ENCODE peak calls at places on chromosomes 3 and 15, in five cellular contexts. I, R, C, K and G are unnamed samples.
A peak's percentile ranks its signal among the peaks of the same experiment; 100 is the strongest.

GRCh38 chr3:60073942-60074341 is 1024.1 kb upstream of the CFAP20DC start:
- DNase-seq in R (no peak), K (no peak), C (no peak), I (no peak), G (no peak)

GRCh38 chr3:87268646-87269211 is 7.7 kb downstream of the POU1F1 start:
- DNase-seq in I (peak; percentile 39), C (no peak), K (no peak), R (peak; percentile 3), G (no peak)

GRCh38 chr3:15982667-15983145 is 184.9 kb upstream of the ANKRD28 start:
- DNase-seq in K (no peak), I (peak; percentile 95), R (peak; percentile 96), C (no peak), G (peak; percentile 99)

GRCh38 chr3:190319660-190320059 is 2.6 kb downstream of the CLDN1 start:
- DNase-seq in I (no peak), R (peak; percentile 67), K (no peak), C (no peak), G (peak; percentile 99)

GRCh38 chr15:99433026-99433756 is 132.6 kb upstream of the MEF2A start:
- DNase-seq in R (no peak), C (no peak), K (peak; percentile 93), I (no peak), G (peak; percentile 68)

GRCh38 chr3:131608741-131609140 is 106.0 kb upstream of the MRPL3 start:
- DNase-seq in C (no peak), I (no peak), K (no peak), R (no peak), G (no peak)

GRCh38 chr15:65881766-65882434 is 12.6 kb downstream of the RAB11A start:
- DNase-seq in K (no peak), C (no peak), R (no peak), I (no peak), G (no peak)

GRCh38 chr3:168467085-168467714 is 371.5 kb upstream of the GOLIM4 start:
- DNase-seq in K (no peak), R (peak; percentile 55), I (peak; percentile 79), C (no peak), G (peak; percentile 9)

GRCh38 chr3:168625477-168625876 is 529.8 kb upstream of the GOLIM4 start:
- DNase-seq in I (no peak), C (no peak), R (no peak), K (no peak), G (no peak)

GRCh38 chr15:40011303-40011702 is 27.7 kb downstream of the SRP14 start:
- DNase-seq in R (no peak), K (no peak), I (no peak), C (no peak), G (no peak)

GRCh38 chr3:113174806-113175490 is 36.4 kb upstream of the BOC start:
- DNase-seq in R (peak; percentile 58), C (no peak), K (no peak), I (peak; percentile 61), G (no peak)

GRCh38 chr15:67997996-67998395 is 56.1 kb upstream of the PIAS1 start:
- DNase-seq in C (no peak), I (peak; percentile 42), K (no peak), R (peak; percentile 64), G (peak; percentile 83)

GRCh38 chr15:58070801-58071418 is 5.4 kb upstream of the ALDH1A2 start:
- DNase-seq in C (no peak), R (peak; percentile 43), K (peak; percentile 73), I (peak; percentile 70), G (peak; percentile 37)

GRCh38 chr3:160399347-160400047 is at the start of gene SMC4:
- DNase-seq in K (peak; percentile 83), R (peak; percentile 92), C (peak; percentile 50), I (peak; percentile 96), G (peak; percentile 89)

GRCh38 chr15:85582076-85582718 is 201.8 kb downstream of the AKAP13 start:
- DNase-seq in R (peak; percentile 24), C (no peak), I (peak; percentile 53), K (no peak), G (no peak)

GRCh38 chr15:47331796-47332480 is 385.4 kb upstream of the SEMA6D start:
- DNase-seq in K (no peak), I (peak; percentile 91), R (peak; percentile 83), C (no peak), G (peak; percentile 33)

GRCh38 chr3:122271246-122271898 is 53.7 kb upstream of the CSTA start:
- DNase-seq in C (no peak), I (no peak), R (no peak), K (no peak), G (no peak)

GRCh38 chr3:48344867-48345507 is 11.5 kb upstream of the SPINK8 start:
- DNase-seq in R (no peak), I (no peak), K (no peak), C (no peak), G (no peak)
- H3K4me1 ChIP-seq in R (no peaks in the 10 kb centered on the region), I (no peaks in the 10 kb centered on the region), K (no peaks in the 10 kb centered on the region), C (no peaks in the 10 kb centered on the region), G (no peaks in the 10 kb centered on the region)

GRCh38 chr3:140467104-140467577 is 210.7 kb upstream of the TRIM42 start:
- DNase-seq in C (no peak), I (no peak), R (no peak), K (no peak), G (peak; percentile 58)
- H3K9ac ChIP-seq in C (no peak overlapping the region), I (no peak overlapping the region), R (no peak overlapping the region), K (no peak overlapping the region), G (no peak overlapping the region)

GRCh38 chr15:45399381-45400212 is 21.3 kb upstream of the GATM start:
- DNase-seq in I (peak; percentile 78), R (peak; percentile 66), C (no peak), K (no peak), G (peak; percentile 52)
- TF ChIP-seq CTCF in I (peak; percentile 72), R (peak; percentile 74), C (peak; percentile 46), K (peak; percentile 65), G (peak; percentile 71)

GRCh38 chr3:148366743-148367410 is 330.8 kb upstream of the AGTR1 start:
- DNase-seq in C (no peak), R (peak; percentile 9), K (no peak), I (peak; percentile 45), G (no peak)

GRCh38 chr3:148372476-148372875 is 325.2 kb upstream of the AGTR1 start:
- DNase-seq in I (no peak), C (no peak), R (no peak), K (no peak), G (peak; percentile 12)
- H3K4me1 ChIP-seq in I (no peaks in the 10 kb centered on the region), C (no peaks in the 10 kb centered on the region), R (no peaks in the 10 kb centered on the region), K (no peaks in the 10 kb centered on the region), G (no peaks in the 10 kb centered on the region)

GRCh38 chr3:127700406-127700805 is 27.7 kb downstream of the ABTB1 start:
- DNase-seq in C (no peak), R (no peak), K (peak; percentile 41), I (no peak), G (no peak)

GRCh38 chr3:127699946-127700300 is 27.2 kb downstream of the ABTB1 start:
- DNase-seq in R (no peak), I (no peak), C (no peak), K (no peak), G (no peak)

GRCh38 chr3:127697531-127698240 is 24.9 kb downstream of the ABTB1 start:
- DNase-seq in I (peak; percentile 92), C (no peak), R (peak; percentile 90), K (peak; percentile 91), G (peak; percentile 33)

GRCh38 chr3:127699098-127699945 is 26.6 kb downstream of the ABTB1 start:
- DNase-seq in C (no peak), I (peak; percentile 79), K (peak; percentile 23), R (peak; percentile 75), G (no peak)

DNA sequence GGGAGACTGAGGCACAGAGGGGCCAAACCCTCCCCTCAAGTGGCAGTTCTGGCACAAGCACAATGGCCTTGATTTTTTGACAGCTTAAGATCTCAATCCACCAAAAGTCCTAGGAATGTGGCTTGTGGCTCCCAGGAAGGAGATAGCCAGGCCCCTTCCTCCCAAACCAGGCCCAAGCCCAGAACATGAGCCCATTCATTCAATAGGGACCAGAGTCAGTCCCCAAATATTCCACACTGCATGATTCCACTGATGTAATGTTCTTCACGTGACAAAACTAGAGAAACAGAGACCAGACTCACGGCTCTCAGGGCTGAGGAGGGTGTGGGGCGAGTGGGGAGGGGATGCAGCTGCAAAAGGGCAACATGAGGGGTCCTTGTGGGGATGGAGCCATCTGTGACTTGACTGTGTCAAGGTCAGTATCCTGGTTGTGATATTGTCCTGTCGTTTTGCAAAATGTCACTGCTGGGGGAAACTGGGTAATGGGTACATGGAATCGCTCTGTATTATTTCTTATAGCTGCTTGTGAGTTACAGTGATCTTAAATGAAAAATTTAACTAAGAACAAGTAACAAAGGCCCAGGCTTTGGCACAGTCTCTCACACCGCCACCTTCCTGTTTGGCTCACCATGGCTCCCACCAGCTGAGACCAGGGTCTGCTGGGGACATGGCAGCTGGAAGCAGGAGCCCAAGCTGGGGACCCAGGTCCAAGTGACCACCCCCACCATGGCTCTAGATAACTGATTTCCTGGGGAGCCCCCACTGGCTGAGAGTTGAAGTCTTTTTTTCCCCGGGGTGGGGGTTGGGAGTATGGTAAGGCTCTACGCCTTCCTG is 25.7 kb downstream of the ABTB1 start:
- DNase-seq in C (no peak), R (no peak), I (no peak), K (peak; percentile 32), G (no peak)
- H3K9ac ChIP-seq in C (no peak overlapping the region), R (peak overlapping the region; percentile 18), I (peak overlapping the region; percentile 59), K (no peak overlapping the region), G (no peak overlapping the region)

GRCh38 chr3:171646357-171647133 is 163.7 kb downstream of the PLD1 start:
- DNase-seq in C (no peak), I (peak; percentile 86), K (no peak), R (peak; percentile 80), G (peak; percentile 46)
- TF ChIP-seq CTCF in C (peak; percentile 36), I (peak; percentile 60), K (peak; percentile 61), R (peak; percentile 76), G (peak; percentile 66)

DNA sequence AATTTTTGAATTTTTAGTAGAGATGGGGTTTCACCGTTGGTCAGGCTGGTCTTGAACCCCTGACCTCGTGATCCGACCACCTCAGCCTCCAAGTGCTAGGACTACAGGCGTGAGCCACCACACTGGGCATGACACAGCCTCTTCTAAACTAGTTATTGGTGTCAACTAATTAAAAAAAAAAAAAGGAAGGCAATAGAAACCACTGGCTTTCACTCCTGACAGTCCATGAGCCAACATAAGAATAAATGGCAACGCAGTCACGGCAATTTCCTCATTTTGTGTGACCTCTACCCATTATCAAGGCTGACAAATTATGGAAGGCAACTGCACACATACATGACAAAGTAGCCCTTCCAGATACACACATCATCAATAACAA is 6.0 kb downstream of the ARHGEF3 start:
- DNase-seq in I (no peak), K (no peak), C (no peak), R (no peak), G (no peak)
- H3K4me1 ChIP-seq in I (no peaks in the 10 kb centered on the region), K (peaks cover 17% of the 10 kb centered on the region), C (no peaks in the 10 kb centered on the region), R (peaks cover 6% of the 10 kb centered on the region), G (peaks cover 30% of the 10 kb centered on the region)

GRCh38 chr15:101067660-101068522 is 148.7 kb downstream of the LRRK1 start:
- DNase-seq in R (peak; percentile 7), C (no peak), K (peak; percentile 57), I (no peak), G (no peak)
- H3K9ac ChIP-seq in R (peak overlapping the region; percentile 2), C (no peak overlapping the region), K (no peak overlapping the region), I (no peak overlapping the region), G (no peak overlapping the region)